ENCODE peak calls at places on chromosome 11, in four cellular contexts. C is lung microvascular endothelial cell; I is stimulated activated CD8-positive, alpha-beta memory T cell treated with anti-CD3 and anti-CD28 coated beads, Interleukin-15, amount 100 ng/mL, for 1 hour; G is chondrocyte. W is an unnamed sample.

GRCh38 chr11:32779131-32779530 is 15.3 kb downstream of the CCDC73 start:
- DNase-seq in I (no peak), C (no peak), G (no peak), W (no peak)

GRCh38 chr11:94728541-94728940 is 39.6 kb upstream of the AMOTL1 start:
- DNase-seq in I (no peak), G (no peak), C (no peak), W (no peak)

GRCh38 chr11:68454767-68455166 is 5.8 kb upstream of the PPP6R3 start:
- DNase-seq in I (no peak), C (no peak), G (peak; percentile 55), W (no peak)

GRCh38 chr11:134331565-134332188 is at the start of gene GLB1L2:
- DNase-seq in G (no peak), I (peak; percentile 57), C (peak; percentile 27), W (no peak)

GRCh38 chr11:114598461-114598860 is 2.9 kb upstream of the NXPE4 start:
- DNase-seq in C (no peak), I (no peak), G (no peak), W (no peak)

GRCh38 chr11:73192272-73192671 is 25.8 kb upstream of the P2RY2 start:
- DNase-seq in G (no peak), I (no peak), C (peak; percentile 18), W (no peak)

GRCh38 chr11:108664241-108664640 is 628 bp upstream of the DDX10 start:
- DNase-seq in I (no peak), C (no peak), G (no peak), W (no peak)

GRCh38 chr11:69894126-69895047 is 75.2 kb upstream of the FGF3 start:
- DNase-seq in G (peak; percentile 68), C (no peak), I (no peak), W (no peak)

GRCh38 chr11:28759311-28759710 is 651.1 kb downstream of the METTL15 start:
- DNase-seq in G (no peak), C (peak; percentile 28), I (no peak), W (no peak)

GRCh38 chr11:95434489-95435057 is 203.6 kb upstream of the SESN3 start:
- DNase-seq in G (no peak), I (no peak), C (no peak), W (peak; percentile 64)

GRCh38 chr11:61494341-61495038 is 14.1 kb upstream of the LRRC10B start:
- DNase-seq in C (no peak), G (no peak), I (no peak), W (no peak)

GRCh38 chr11:69644071-69644961 is 3.4 kb downstream of the CCND1 start:
- DNase-seq in G (no peak), I (no peak), C (peak; percentile 81), W (no peak)

GRCh38 chr11:75562048-75562835 is at the start of gene SERPINH1:
- DNase-seq in I (no peak), G (no peak), C (peak; percentile 81), W (no peak)

GRCh38 chr11:126333142-126333541 is 22.3 kb upstream of the ST3GAL4 start:
- DNase-seq in I (no peak), C (no peak), G (no peak), W (no peak)

GRCh38 chr11:77201991-77202841 is 74.2 kb downstream of the MYO7A start:
- DNase-seq in C (no peak), I (no peak), G (peak; percentile 68), W (peak; percentile 4)

GRCh38 chr11:112999518-112999917 is 38.3 kb downstream of the NCAM1 start:
- DNase-seq in G (no peak), C (no peak), I (no peak), W (no peak)

GRCh38 chr11:85088286-85088685 is 538.9 kb downstream of the DLG2 start:
- DNase-seq in I (no peak), G (no peak), C (no peak), W (no peak)

GRCh38 chr11:93344855-93345333 is 14.4 kb downstream of the DEUP1 start:
- DNase-seq in C (no peak), G (no peak), I (no peak), W (no peak)

GRCh38 chr11:64858467-64859401 is 14.3 kb upstream of the CDC42BPG start:
- DNase-seq in I (no peak), C (peak; percentile 30), G (peak; percentile 78), W (no peak)

GRCh38 chr11:76661835-76662434 is 8.6 kb downstream of the LRRC32 start:
- DNase-seq in I (no peak), C (no peak), G (peak; percentile 48), W (no peak)

GRCh38 chr11:116694017-116694725 is 78.6 kb downstream of the BUD13 start:
- DNase-seq in G (peak; percentile 8), I (no peak), C (no peak), W (no peak)

GRCh38 chr11:94330789-94331188 is 26.4 kb downstream of the IZUMO1R start:
- DNase-seq in I (no peak), G (no peak), C (no peak), W (no peak)

GRCh38 chr11:125091247-125091876 is 20.1 kb downstream of the TMEM218 start:
- DNase-seq in I (no peak), G (peak; percentile 41), C (peak; percentile 72), W (no peak)

GRCh38 chr11:18671246-18671645 is 27.3 kb upstream of the TMEM86A start:
- DNase-seq in G (no peak), I (no peak), C (no peak), W (no peak)

GRCh38 chr11:134157451-134157850 is 66.3 kb downstream of the NCAPD3 start:
- DNase-seq in I (no peak), C (peak; percentile 33), G (no peak), W (no peak)

GRCh38 chr11:109033627-109034340 is 368.9 kb downstream of the DDX10 start:
- DNase-seq in C (peak; percentile 98), G (no peak), I (no peak), W (no peak)

GRCh38 chr11:7279676-7280075 is 28.0 kb downstream of the SYT9 start:
- DNase-seq in I (no peak), G (no peak), C (no peak), W (no peak)